ENCODE peak calls at places on chromosomes 5 and 9, in six cellular contexts. Z is skeletal muscle cell; M is stimulated activated naive B cell treated with anti-CD40 and anti-IgM and Interleukin-4, amounts not matched to agents 10 μg/mL and 1 μg/mL and 100 μg/mL, for 72 hours; E is SK-MEL-5; G is AG09319; W is SHP77 treated with DMSO at 0.1 percent for 48 hours. V is an unnamed sample.

GRCh38 chr5:141491323-141492167 is 2.7 kb downstream of the PCDHGC5 start:
- DNase-seq in G (no peak), E (no peak), W (no peak), Z (no peak), M (no peak), V (peak; percentile 35)

GRCh38 chr5:115098041-115098702 is 71.5 kb downstream of the TRIM36 start:
- DNase-seq in Z (peak; percentile 14), W (peak; percentile 20), G (peak; percentile 19), M (peak; percentile 20), E (peak; percentile 70), V (peak; percentile 56)

GRCh38 chr5:32600057-32600622 is 14.8 kb downstream of the SUB1 start:
- DNase-seq in W (no peak), E (no peak), M (no peak), Z (peak; percentile 42), G (peak; percentile 76), V (no peak)

GRCh38 chr9:131227112-131228058 is 48.9 kb downstream of the FAM78A start:
- DNase-seq in G (no peak), M (no peak), W (peak; percentile 23), Z (no peak), E (no peak), V (no peak)

GRCh38 chr9:127637322-127637847 is 25.3 kb downstream of the STXBP1 start:
- DNase-seq in M (no peak), W (peak; percentile 19), E (peak; percentile 39), G (peak; percentile 68), Z (peak; percentile 72), V (no peak)

GRCh38 chr5:91130759-91131158 is 252.4 kb downstream of the ARRDC3 start:
- DNase-seq in W (no peak), M (no peak), G (no peak), Z (no peak), E (no peak), V (no peak)

GRCh38 chr9:72362680-72363139 is 2.3 kb downstream of the ZFAND5 start:
- DNase-seq in G (no peak), W (no peak), M (peak; percentile 7), E (peak; percentile 98), Z (no peak), V (peak; percentile 13)

GRCh38 chr5:102782245-102782872 is 27.3 kb downstream of the PAM start:
- DNase-seq in G (no peak), M (no peak), W (no peak), E (no peak), Z (no peak), V (no peak)

GRCh38 chr5:178994580-178995340 is at the start of gene GRM6:
- DNase-seq in Z (no peak), W (no peak), E (no peak), M (no peak), G (no peak), V (no peak)

GRCh38 chr9:82580921-82581320 is 482.0 kb downstream of the RASEF start:
- DNase-seq in E (no peak), W (no peak), G (no peak), M (no peak), Z (no peak), V (no peak)

GRCh38 chr9:77604316-77604715 is 43.8 kb downstream of the GNA14 start:
- DNase-seq in M (no peak), W (no peak), E (no peak), G (no peak), Z (no peak), V (no peak)

GRCh38 chr9:16422114-16422513 is 448.4 kb downstream of the BNC2 start:
- DNase-seq in M (no peak), W (no peak), G (no peak), E (no peak), Z (no peak), V (no peak)

GRCh38 chr9:77063645-77064285 is 44.3 kb downstream of the FOXB2 start:
- DNase-seq in W (no peak), M (no peak), Z (peak; percentile 35), G (no peak), E (peak; percentile 28), V (no peak)

GRCh38 chr5:127353761-127354160 is 63.2 kb downstream of the MEGF10 start:
- DNase-seq in Z (no peak), E (no peak), M (no peak), W (no peak), G (no peak), V (no peak)

GRCh38 chr5:150783422-150783928 is 4.9 kb downstream of the SMIM3 start:
- DNase-seq in W (peak; percentile 13), M (no peak), Z (peak; percentile 70), E (no peak), G (peak; percentile 76), V (no peak)

GRCh38 chr5:60102961-60103683 is 209.6 kb upstream of the PDE4D start:
- DNase-seq in M (no peak), Z (peak; percentile 51), E (peak; percentile 14), G (no peak), W (no peak), V (no peak)

GRCh38 chr5:12704955-12705354 is 800.7 kb upstream of the CTNND2 start:
- DNase-seq in Z (no peak), E (peak; percentile 53), G (no peak), W (no peak), M (no peak), V (no peak)

GRCh38 chr5:168798065-168799023 is 219.2 kb upstream of the PANK3 start:
- DNase-seq in E (peak; percentile 5), G (no peak), M (no peak), W (no peak), Z (no peak), V (no peak)

GRCh38 chr9:33113799-33114547 is 37.5 kb upstream of the SMU1 start:
- DNase-seq in Z (no peak), E (no peak), M (no peak), G (no peak), W (no peak), V (no peak)

GRCh38 chr5:75885849-75886596 is 168.8 kb upstream of the POC5 start:
- DNase-seq in Z (no peak), G (no peak), E (peak; percentile 57), W (no peak), M (no peak), V (no peak)

GRCh38 chr5:179254638-179255271 is 90.5 kb downstream of the ADAMTS2 start:
- DNase-seq in Z (no peak), W (no peak), M (no peak), E (no peak), G (no peak), V (no peak)

GRCh38 chr5:103211858-103212500 is 46.6 kb upstream of the MACIR start:
- DNase-seq in E (peak; percentile 46), G (no peak), M (no peak), Z (peak; percentile 38), W (no peak), V (no peak)

GRCh38 chr9:97807681-97808080 is 45.3 kb upstream of the FOXE1 start:
- DNase-seq in Z (no peak), E (no peak), G (no peak), M (no peak), W (no peak), V (no peak)

GRCh38 chr9:130998596-130999264 is 10.2 kb upstream of the LAMC3 start:
- DNase-seq in E (no peak), Z (no peak), M (no peak), W (no peak), G (no peak), V (no peak)

GRCh38 chr5:137672001-137672400 is 63.9 kb downstream of the KLHL3 start:
- DNase-seq in M (no peak), E (no peak), W (no peak), G (no peak), Z (no peak), V (no peak)

GRCh38 chr5:1437876-1438559 is 7.2 kb downstream of the SLC6A3 start:
- DNase-seq in W (no peak), M (no peak), E (no peak), G (no peak), Z (no peak), V (no peak)

V was measured in germinal center.